ENCODE peak calls at places on chromosomes 2 and 18, in five cellular contexts. E is coronary artery, X is IMR-90, V is substantia nigra, G is right atrium auricular region. I is an unnamed sample.

GRCh38 chr18:23721711-23722479 is 32.6 kb downstream of the LAMA3 start:
- DNase-seq in E (no peak), X (peak), V (no peak), G (no peak), I (no peak)

GRCh38 chr2:168934826-168935225 is 33.7 kb downstream of the G6PC2 start:
- DNase-seq in E (no peak), X (no peak), V (no peak), G (no peak), I (no peak)

GRCh38 chr2:16035747-16036745 is 95.7 kb downstream of the MYCN start:
- DNase-seq in E (no peak), X (no peak), V (no peak), G (no peak), I (no peak)

GRCh38 chr2:6977786-6978185 is 60.6 kb downstream of the RNF144A start:
- DNase-seq in E (no peak), X (no peak), V (no peak), G (no peak), I (no peak)

GRCh38 chr2:217799553-217800432 is 203.0 kb downstream of the TNS1 start:
- DNase-seq in E (peak), X (no peak), V (no peak), G (peak), I (peak)

GRCh38 chr18:36811955-36812354 is 16.8 kb downstream of the TPGS2 start:
- DNase-seq in E (no peak), X (no peak), V (no peak), G (no peak), I (no peak)

GRCh38 chr18:48725596-48725995 is 186.8 kb downstream of the CTIF start:
- DNase-seq in E (no peak), X (no peak), V (no peak), G (no peak), I (no peak)

GRCh38 chr2:36044389-36044788 is 311.2 kb upstream of the CRIM1 start:
- DNase-seq in E (no peak), X (no peak), V (no peak), G (no peak), I (no peak)

GRCh38 chr2:240130393-240131195 is 5.5 kb downstream of the COPS9 start:
- DNase-seq in E (no peak), X (no peak), V (no peak), G (no peak), I (no peak)

GRCh38 chr2:157304811-157305712 is 20.6 kb downstream of the ERMN start:
- DNase-seq in E (no peak), X (peak), V (no peak), G (no peak), I (no peak)

GRCh38 chr2:120244656-120245519 is 7.8 kb upstream of the RALB start:
- DNase-seq in E (no peak), X (no peak), V (no peak), G (no peak), I (no peak)

GRCh38 chr18:63823516-63824219 is 48.5 kb downstream of the SERPINB7 start:
- DNase-seq in E (no peak), X (peak), V (no peak), G (no peak), I (peak)

GRCh38 chr2:167582619-167583018 is 664.8 kb downstream of the STK39 start:
- DNase-seq in E (no peak), X (no peak), V (no peak), G (no peak), I (no peak)

GRCh38 chr18:79510731-79511141 is 115.0 kb downstream of the NFATC1 start:
- DNase-seq in E (peak), X (no peak), V (no peak), G (no peak), I (no peak)

GRCh38 chr2:124001681-124002080 is 23.4 kb upstream of the CNTNAP5 start:
- DNase-seq in E (no peak), X (no peak), V (no peak), G (no peak), I (no peak)

GRCh38 chr2:41853427-41854191 is 194.2 kb upstream of the PKDCC start:
- DNase-seq in E (no peak), X (peak), V (peak), G (peak), I (peak)

GRCh38 chr18:6261938-6262337 is 152.8 kb downstream of the L3MBTL4 start:
- DNase-seq in E (no peak), X (no peak), V (no peak), G (no peak), I (no peak)

GRCh38 chr2:191811807-191812602 is 34.9 kb downstream of the CAVIN2 start:
- DNase-seq in E (no peak), X (peak), V (peak), G (peak), I (peak)

GRCh38 chr2:214699236-214699635 is 110.2 kb downstream of the BARD1 start:
- DNase-seq in E (no peak), X (peak), V (no peak), G (no peak), I (no peak)

GRCh38 chr2:109454304-109454703 is 159.5 kb downstream of the SEPTIN10 start:
- DNase-seq in E (peak), X (no peak), V (no peak), G (no peak), I (no peak)

DNA sequence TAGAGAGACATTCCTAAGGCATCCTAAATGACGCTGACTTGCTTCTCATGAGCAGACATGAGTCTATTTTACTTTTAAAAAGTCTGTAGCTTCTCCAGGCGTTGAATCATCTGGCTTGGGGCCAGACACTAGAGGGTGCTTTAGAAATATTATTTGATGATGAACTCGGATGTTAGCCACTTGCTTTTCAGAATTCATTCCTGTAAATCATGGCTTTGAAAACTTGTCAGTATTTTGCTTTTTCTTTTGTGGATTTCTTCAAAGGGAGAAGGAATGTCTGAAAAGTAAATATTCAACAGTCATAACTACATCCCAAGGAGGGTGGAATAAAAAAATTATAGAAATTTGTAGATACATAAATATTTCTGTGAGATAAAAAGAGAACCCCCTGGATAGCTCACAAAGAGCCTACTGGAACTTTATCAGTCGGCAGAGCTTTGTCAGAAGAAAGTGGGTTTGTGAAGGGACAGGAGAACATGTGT is 370.8 kb downstream of the OSR1 start:
- DNase-seq in E (no peak), X (peak), V (no peak), G (peak), I (peak)
- H3K27ac ChIP-seq in E (no peak), X (peak), V (no peak), G (peak), I (no peak)

GRCh38 chr2:37876227-37876626 is 48.9 kb upstream of the RMDN2 start:
- DNase-seq in E (no peak), X (no peak), V (no peak), G (no peak), I (no peak)
- H3K27ac ChIP-seq in E (no peak), X (no peak), V (no peak), G (peak), I (no peak)

DNA sequence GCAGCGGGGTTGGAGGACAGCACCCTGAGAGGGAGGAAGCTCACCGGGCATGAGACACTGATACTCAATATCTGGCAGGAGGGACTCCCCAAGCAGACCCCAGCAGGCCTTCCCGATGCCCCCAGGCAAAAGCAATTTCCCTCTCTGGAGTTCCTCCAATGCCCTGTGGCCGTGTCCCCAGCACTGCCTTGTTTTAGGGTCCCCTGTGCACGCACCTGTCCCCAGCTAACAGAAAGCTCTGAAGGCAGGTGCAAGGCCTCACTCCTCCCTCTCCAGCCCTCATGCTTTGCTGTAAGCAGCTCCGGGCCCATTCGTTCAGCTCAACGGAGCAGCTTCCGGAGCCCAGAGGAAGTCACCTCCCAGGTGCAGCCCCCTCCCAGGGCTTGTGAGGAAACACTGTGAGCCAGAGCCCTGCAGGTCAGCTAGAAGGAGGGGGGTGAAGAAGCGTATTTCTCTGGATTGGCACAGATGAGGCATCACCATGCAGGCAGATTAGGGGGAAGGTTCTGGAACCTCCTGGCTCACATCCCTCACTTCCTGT is 50.3 kb upstream of the ID2 start:
- DNase-seq in E (no peak), X (no peak), V (no peak), G (no peak), I (no peak)
- H3K27ac ChIP-seq in E (no peak), X (no peak), V (no peak), G (no peak), I (no peak)

DNA sequence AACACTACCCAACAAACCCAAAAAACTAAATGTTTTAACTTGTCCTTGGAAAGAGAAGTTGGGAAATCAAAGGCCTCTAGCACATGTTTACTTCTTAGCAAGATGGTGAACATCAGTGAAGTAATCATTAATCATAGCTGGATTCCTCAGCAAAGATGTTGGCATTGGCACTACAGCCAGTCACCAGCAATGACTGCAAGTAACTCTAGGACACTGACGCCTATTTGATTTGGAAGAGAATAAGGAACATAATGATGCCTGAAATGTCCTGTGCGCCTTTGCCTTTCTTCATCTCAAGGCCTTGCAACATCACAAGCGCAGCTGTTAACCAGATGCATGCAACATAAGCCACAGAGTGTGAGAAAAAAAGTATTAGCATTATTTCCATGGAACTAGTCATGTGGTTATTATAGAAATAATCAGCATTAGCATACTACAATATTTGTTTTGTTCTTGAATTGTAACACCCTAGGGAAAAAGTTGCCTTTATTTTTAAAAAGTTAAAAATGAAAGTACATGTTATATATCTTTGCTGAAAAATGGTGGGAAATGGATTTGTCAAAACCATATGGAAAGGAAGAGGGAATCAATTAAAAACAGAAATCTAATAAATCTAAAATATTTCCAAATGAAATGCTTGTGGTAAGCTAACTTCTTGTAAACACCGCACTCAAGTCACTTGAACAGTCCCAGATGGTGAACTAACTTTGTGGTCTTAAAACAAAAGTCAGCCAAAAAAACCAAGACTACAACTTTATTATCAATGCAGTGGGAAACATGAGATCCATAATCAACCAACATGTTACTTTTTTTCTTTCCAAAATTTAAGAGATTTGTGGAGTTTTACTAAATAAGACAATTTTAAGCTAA is 55.6 kb downstream of the THADA start:
- DNase-seq in E (peak), X (peak), V (no peak), G (peak), I (peak)
- H3K27ac ChIP-seq in E (peak), X (peak), V (no peak), G (peak), I (no peak)

DNA sequence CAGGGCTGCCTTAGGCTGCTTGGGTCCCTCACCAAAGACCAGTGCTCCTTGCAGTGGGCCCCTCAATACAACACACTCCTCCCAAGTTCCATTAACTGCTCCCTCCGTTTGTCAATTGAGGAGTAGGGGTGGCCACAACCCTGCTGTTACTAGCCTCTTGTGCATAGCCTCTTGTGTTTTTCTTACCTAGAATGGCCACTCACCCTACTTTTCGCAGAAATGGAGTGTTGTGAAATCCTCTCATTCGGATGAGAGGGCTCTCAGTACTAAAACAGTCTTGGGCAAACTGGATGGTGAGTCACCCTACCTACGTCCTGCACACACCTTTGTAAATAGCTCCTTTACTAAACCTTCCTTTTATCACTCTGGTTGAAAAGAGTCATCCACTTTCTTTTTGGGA is 253.9 kb downstream of the OSR1 start:
- DNase-seq in E (no peak), X (no peak), V (no peak), G (no peak), I (peak)
- H3K27ac ChIP-seq in E (no peak), X (no peak), V (no peak), G (no peak), I (peak)

GRCh38 chr2:9113262-9113661 is 93.3 kb upstream of the ASAP2 start:
- DNase-seq in E (peak), X (no peak), V (no peak), G (no peak), I (no peak)
- H3K27ac ChIP-seq in E (no peak), X (no peak), V (no peak), G (no peak), I (no peak)

GRCh38 chr2:236172866-236173733 is 4.9 kb upstream of the GBX2 start:
- DNase-seq in E (no peak), X (no peak), V (no peak), G (no peak), I (no peak)
- H3K27ac ChIP-seq in E (no peak), X (no peak), V (no peak), G (no peak), I (no peak)

I was measured in lung.